ENCODE peak calls at places on chromosomes 11 and 22, in four cellular contexts. N, Z, R and K are unnamed samples. For H3K4me1, the result is how much of the 10 kb centered on the place peaks cover.

GRCh38 chr11:75780888-75781287 is 12.3 kb downstream of the DGAT2 start:
- DNase-seq in N (no peak), Z (no peak), R (no peak), K (no peak)

GRCh38 chr11:122697636-122698167 is 42.2 kb downstream of the UBASH3B start:
- DNase-seq in N (no peak), Z (no peak), R (no peak), K (no peak)

GRCh38 chr11:97247601-97248000 is 857.8 kb downstream of the JRKL start:
- DNase-seq in N (no peak), Z (no peak), R (no peak), K (no peak)

GRCh38 chr22:42931421-42932196 is 74.5 kb upstream of the ARFGAP3 start:
- DNase-seq in N (peak), Z (no peak), R (no peak), K (no peak)

GRCh38 chr22:44439356-44440223 is 58.4 kb downstream of the RTL6 start:
- DNase-seq in N (no peak), Z (no peak), R (no peak), K (no peak)

GRCh38 chr11:128201801-128202200 is 385.6 kb downstream of the ETS1 start:
- DNase-seq in N (no peak), Z (no peak), R (no peak), K (no peak)

GRCh38 chr22:24894998-24895397 is 51.5 kb downstream of the LHFPL7 start:
- DNase-seq in N (no peak), Z (no peak), R (peak), K (peak)

GRCh38 chr11:42161886-42162285 is 702.4 kb upstream of the LRRC4C start:
- DNase-seq in N (no peak), Z (no peak), R (no peak), K (no peak)

GRCh38 chr11:44977493-44977984 is 26.9 kb upstream of the TP53I11 start:
- DNase-seq in N (no peak), Z (no peak), R (no peak), K (peak)
- H3K9ac ChIP-seq in N (no peak), Z (no peak), R (no peak), K (peak)

DNA sequence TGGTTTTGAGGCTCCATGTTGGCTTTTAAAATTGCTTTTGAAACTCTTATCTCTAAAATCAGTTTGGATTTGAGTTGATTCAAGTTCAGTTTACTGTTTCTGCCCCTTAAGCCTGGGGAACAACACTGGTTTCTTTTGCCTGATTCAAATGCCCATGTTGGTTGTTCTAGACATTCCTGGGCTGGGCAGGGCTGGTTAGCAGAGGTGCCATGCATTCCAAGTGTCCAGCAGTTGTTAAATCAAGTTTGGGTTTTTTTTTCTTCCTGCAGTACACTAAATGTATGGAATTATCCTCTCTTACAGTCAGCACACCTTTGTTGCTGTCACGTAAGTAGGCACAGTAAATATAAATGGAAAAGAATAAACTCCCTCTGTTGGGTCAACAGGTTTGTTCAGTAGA is 67.2 kb upstream of the MTMR2 start:
- DNase-seq in N (no peak), Z (no peak), R (no peak), K (no peak)
- TF ChIP-seq MYC in N (no peak), Z (no peak), R (no peak), K (no peak)

DNA sequence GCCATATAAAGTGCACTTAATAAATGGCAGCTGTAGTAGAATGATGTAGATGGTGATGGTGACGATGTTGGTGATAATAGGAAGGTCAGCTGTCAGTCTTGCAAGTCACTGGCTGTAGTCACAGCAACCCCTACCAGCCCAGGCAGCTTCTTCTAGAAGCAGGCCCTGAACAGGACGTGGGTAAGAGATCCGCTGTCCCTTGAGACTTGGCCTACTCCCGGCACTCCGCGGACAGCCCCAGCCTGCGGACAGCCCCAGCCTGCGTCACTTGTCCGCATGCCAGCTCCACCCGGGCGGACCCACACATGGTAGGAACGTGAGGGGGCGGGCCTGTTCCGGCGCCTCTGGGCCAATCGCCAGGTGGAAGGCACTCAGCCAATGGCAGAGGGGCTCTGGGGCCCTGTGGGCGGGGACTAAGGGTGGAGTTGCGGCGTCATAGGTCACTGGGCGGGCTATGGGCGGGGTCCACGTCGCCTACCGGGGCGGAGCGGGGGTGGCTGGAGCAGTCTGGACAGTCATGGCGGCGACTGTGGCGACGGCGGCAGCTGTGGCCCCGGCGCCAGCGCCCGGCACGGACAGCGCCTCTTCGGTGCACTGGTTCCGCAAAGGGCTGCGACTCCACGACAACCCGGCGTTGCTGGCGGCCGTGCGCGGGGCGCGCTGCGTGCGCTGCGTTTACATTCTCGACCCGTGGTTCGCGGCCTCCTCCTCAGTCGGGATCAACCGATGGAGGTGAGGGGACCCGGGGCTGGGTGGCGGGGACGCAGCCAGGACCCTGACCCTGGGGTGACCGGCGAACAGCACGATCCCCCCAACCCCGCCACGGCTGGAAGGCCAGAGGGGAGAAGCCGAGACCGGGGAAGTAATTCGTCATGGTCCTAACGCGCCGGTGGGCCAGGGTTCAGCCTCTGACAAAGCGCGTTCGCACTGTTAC is at the start of gene CRY2:
- DNase-seq in N (peak), Z (peak), R (peak), K (peak)
- H3K4me1 ChIP-seq in N (under half), Z (under half), R (half or more), K (under half)

GRCh38 chr22:30423959-30424380 is 1.6 kb upstream of the MTFP1 start:
- DNase-seq in N (peak), Z (peak), R (peak), K (peak)
- H3K9ac ChIP-seq in N (peak), Z (peak), R (peak), K (peak)

DNA sequence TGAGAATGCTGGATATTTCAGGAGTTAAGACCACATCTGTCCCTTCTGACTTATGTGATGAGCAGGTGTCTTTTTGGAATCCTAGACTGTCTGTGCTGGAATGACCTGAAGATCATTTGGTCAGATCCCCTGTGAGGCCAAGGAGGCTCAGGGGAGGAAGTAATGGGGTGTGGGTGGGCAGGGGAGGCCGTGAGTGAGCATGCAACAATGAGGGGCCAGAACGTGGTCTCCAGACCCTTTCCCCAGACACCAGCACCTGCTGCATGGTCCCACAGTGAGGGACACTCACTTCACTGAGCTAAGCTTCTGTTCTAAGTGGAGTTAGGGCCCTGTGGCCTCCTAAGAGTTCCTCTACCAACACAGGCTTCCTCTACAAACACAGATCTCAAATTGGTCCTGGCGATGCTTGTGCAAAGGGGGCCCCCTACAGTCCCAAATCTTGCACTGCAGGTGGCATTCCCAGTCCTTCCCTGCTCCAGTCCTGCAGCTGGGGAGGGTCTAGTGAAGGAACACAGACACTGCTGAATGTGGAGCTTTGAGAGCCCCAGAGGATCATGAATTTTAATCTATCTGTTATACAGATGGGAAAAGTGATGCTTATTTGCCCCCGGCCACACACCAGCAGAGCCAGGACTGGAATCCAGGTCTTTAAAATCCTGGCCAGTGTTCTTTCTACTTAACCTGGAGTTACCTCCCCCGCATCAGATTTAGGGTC is 7.4 kb downstream of the USP2 start:
- DNase-seq in N (no peak), Z (peak), R (peak), K (peak)
- TF ChIP-seq MYC in N (no peak), Z (no peak), R (no peak), K (no peak)